ENCODE peak calls at places on chromosome 15, in nine cellular contexts. Y is NCI-H526 treated with DMSO at 0.1 percent for 48 hours; W is anterior cingulate cortex; K is LoVo; V is AG10803; H is ecto neural progenitor cell; L is D341Med; T is naive thymus-derived CD4-positive, alpha-beta T cell; C is stimulated activated naive CD8-positive, alpha-beta T cell treated with anti-CD3 and anti-CD28 coated beads, Interleukin-15, amount 100 ng/mL, for 72 hours. Q is an unnamed sample.

GRCh38 chr15:27668471-27669220 is 430.5 kb downstream of the OCA2 start:
- DNase-seq in C (no peak), W (no peak), V (no peak), L (no peak), K (no peak), H (no peak), Y (no peak), T (no peak), Q (no peak)

GRCh38 chr15:98643104-98643503 is 5.2 kb upstream of the IGF1R start:
- DNase-seq in L (no peak), Y (no peak), T (no peak), V (no peak), K (no peak), C (no peak), W (no peak), H (no peak), Q (no peak)

GRCh38 chr15:101463265-101463664 is 26.2 kb downstream of the PCSK6 start:
- DNase-seq in V (no peak), C (no peak), W (no peak), K (peak), Y (no peak), T (no peak), H (no peak), L (no peak), Q (no peak)

GRCh38 chr15:68204776-68205557 is at the start of gene CALML4:
- DNase-seq in V (peak), W (peak), T (no peak), Y (peak), H (no peak), K (peak), C (no peak), L (peak), Q (no peak)

GRCh38 chr15:90807074-90807646 is 61.2 kb upstream of the FURIN start:
- DNase-seq in L (no peak), C (no peak), H (no peak), W (no peak), V (no peak), T (no peak), K (no peak), Y (no peak), Q (no peak)

GRCh38 chr15:77636209-77636608 is 3.5 kb upstream of the LINGO1 start:
- DNase-seq in Y (no peak), L (no peak), H (no peak), V (no peak), T (no peak), K (no peak), C (no peak), W (no peak), Q (no peak)

GRCh38 chr15:95097366-95097765 is 866.0 kb downstream of the MCTP2 start:
- DNase-seq in V (no peak), W (no peak), T (no peak), Y (no peak), C (no peak), H (no peak), L (no peak), K (no peak), Q (no peak)

GRCh38 chr15:90104551-90104950 is 2.3 kb upstream of the IDH2 start:
- DNase-seq in W (no peak), H (no peak), K (no peak), L (no peak), Y (no peak), C (no peak), V (no peak), T (no peak), Q (no peak)

GRCh38 chr15:66094331-66094730 is 159.2 kb downstream of the MEGF11 start:
- DNase-seq in L (no peak), T (no peak), W (no peak), V (no peak), H (no peak), C (no peak), K (no peak), Y (no peak), Q (no peak)

GRCh38 chr15:25056484-25057429 is 102.0 kb downstream of the SNRPN start:
- DNase-seq in C (no peak), L (peak), V (no peak), H (peak), K (no peak), W (no peak), T (no peak), Y (no peak), Q (no peak)

GRCh38 chr15:73709241-73709640 is 25.1 kb downstream of the CD276 start:
- DNase-seq in Y (no peak), H (no peak), K (no peak), T (no peak), W (no peak), L (no peak), V (no peak), C (no peak), Q (no peak)

GRCh38 chr15:55917881-55918296 is 75.5 kb downstream of the NEDD4 start:
- DNase-seq in K (peak), H (no peak), W (no peak), T (no peak), C (no peak), V (peak), L (peak), Y (peak), Q (no peak)

GRCh38 chr15:80577552-80578205 is 117.4 kb upstream of the ABHD17C start:
- DNase-seq in Y (no peak), C (no peak), K (no peak), W (no peak), V (no peak), H (no peak), T (no peak), L (no peak), Q (no peak)

GRCh38 chr15:64566629-64567427 is 106.5 kb downstream of the ZNF609 start:
- DNase-seq in Y (no peak), L (no peak), T (no peak), H (no peak), C (no peak), W (no peak), V (no peak), K (peak), Q (no peak)

GRCh38 chr15:69834756-69835155 is 263.0 kb downstream of the TLE3 start:
- DNase-seq in Y (peak), H (no peak), V (no peak), T (no peak), L (no peak), C (no peak), W (no peak), K (no peak), Q (no peak)

GRCh38 chr15:78712797-78713515 is 71.9 kb upstream of the CHRNB4 start:
- DNase-seq in W (no peak), V (no peak), Y (no peak), L (no peak), K (no peak), T (no peak), C (no peak), H (no peak), Q (no peak)

GRCh38 chr15:87671289-87671688 is 585.2 kb downstream of the NTRK3 start:
- DNase-seq in L (no peak), V (no peak), T (no peak), K (no peak), W (no peak), H (no peak), Y (no peak), C (no peak), Q (no peak)

GRCh38 chr15:42158941-42159340 is 2.5 kb upstream of the PLA2G4F start:
- DNase-seq in Y (no peak), C (no peak), K (no peak), H (no peak), V (no peak), T (no peak), W (no peak), L (peak), Q (no peak)

GRCh38 chr15:49301562-49301961 is 121.5 kb upstream of the FGF7 start:
- DNase-seq in T (no peak), W (no peak), H (no peak), V (peak), L (no peak), K (no peak), C (no peak), Y (no peak), Q (no peak)

GRCh38 chr15:78146437-78147154 is 2.6 kb upstream of the IDH3A start:
- DNase-seq in Y (no peak), L (no peak), W (no peak), C (no peak), H (no peak), K (no peak), V (no peak), T (no peak), Q (no peak)

GRCh38 chr15:100141304-100142080 is 200.3 kb downstream of the ADAMTS17 start:
- DNase-seq in T (no peak), V (peak), W (no peak), L (no peak), H (no peak), C (no peak), K (no peak), Y (no peak), Q (no peak)

GRCh38 chr15:73317651-73318462 is 50.9 kb downstream of the HCN4 start:
- DNase-seq in H (no peak), C (no peak), T (no peak), V (no peak), W (no peak), K (no peak), L (no peak), Y (no peak), Q (no peak)

GRCh38 chr15:31537770-31538592 is 211.3 kb downstream of the KLF13 start:
- DNase-seq in W (no peak), V (no peak), L (no peak), H (no peak), T (no peak), C (no peak), Y (no peak), K (no peak), Q (peak)

GRCh38 chr15:45364271-45364670 is 14.1 kb downstream of the GATM start:
- DNase-seq in Y (no peak), T (no peak), K (no peak), H (no peak), W (no peak), L (no peak), V (no peak), C (no peak), Q (no peak)

GRCh38 chr15:78450285-78450858 is 12.4 kb downstream of the IREB2 start:
- DNase-seq in V (no peak), K (no peak), H (no peak), T (no peak), W (no peak), C (no peak), L (no peak), Y (no peak), Q (no peak)

Q was measured in hypothalamus.